ENCODE peak calls at places on chromosome 5, in six cellular contexts. P is stomach, E is IMR-90, F is body of pancreas, D is transverse colon, Z is ovary. L is an unnamed sample.
A peak's percentile ranks its signal among the peaks of the same experiment; 100 is the strongest.

GRCh38 chr5:92391-93220 is 638 bp downstream of the PLEKHG4B start:
- DNase-seq in Z (no peak), F (no peak), E (no peak), D (no peak), P (no peak), L (no peak)

GRCh38 chr5:172731286-172732073 is 39.5 kb downstream of the DUSP1 start:
- DNase-seq in E (no peak), D (no peak), P (peak; percentile 83), Z (no peak), F (peak; percentile 96), L (no peak)

GRCh38 chr5:138111937-138112336 is 27.3 kb downstream of the NME5 start:
- DNase-seq in Z (no peak), F (no peak), E (peak; percentile 8), P (no peak), D (no peak), L (no peak)

GRCh38 chr5:137310051-137310730 is 188.9 kb downstream of the SPOCK1 start:
- DNase-seq in Z (no peak), F (no peak), P (no peak), D (no peak), E (peak; percentile 93), L (no peak)

GRCh38 chr5:124952079-124952478 is 205.6 kb upstream of the ZNF608 start:
- DNase-seq in D (peak; percentile 57), Z (no peak), P (peak; percentile 46), F (peak; percentile 30), E (peak; percentile 38), L (no peak)

GRCh38 chr5:10726913-10727517 is 34.0 kb downstream of the DAP start:
- DNase-seq in F (no peak), D (no peak), P (no peak), E (no peak), Z (no peak), L (no peak)

GRCh38 chr5:21419383-21419782 is 1431.4 kb upstream of the CDH18 start:
- DNase-seq in P (no peak), E (no peak), D (no peak), Z (no peak), F (no peak), L (no peak)

GRCh38 chr5:26060212-26060611 is 978.2 kb downstream of the CDH9 start:
- DNase-seq in P (no peak), D (no peak), Z (no peak), E (no peak), F (no peak), L (no peak)

GRCh38 chr5:172833691-172834569 is at the start of gene ERGIC1:
- DNase-seq in P (peak; percentile 90), Z (peak; percentile 86), E (peak; percentile 78), D (peak; percentile 91), F (peak; percentile 88), L (no peak)

GRCh38 chr5:36665638-36666037 is 59.2 kb downstream of the SLC1A3 start:
- DNase-seq in F (no peak), D (no peak), P (no peak), E (no peak), Z (no peak), L (no peak)

GRCh38 chr5:99169309-99169708 is 240.5 kb upstream of the CHD1 start:
- DNase-seq in D (no peak), P (no peak), F (no peak), Z (no peak), E (no peak), L (no peak)

GRCh38 chr5:20230010-20230409 is 242.0 kb upstream of the CDH18 start:
- DNase-seq in Z (no peak), E (no peak), F (no peak), P (no peak), D (no peak), L (no peak)

GRCh38 chr5:127022846-127023245 is 7.5 kb downstream of the MARCHF3 start:
- DNase-seq in Z (no peak), D (no peak), E (no peak), P (no peak), F (no peak), L (no peak)

GRCh38 chr5:154646841-154647759 is 108.1 kb upstream of the LARP1 start:
- DNase-seq in F (peak; percentile 90), Z (peak; percentile 47), D (peak; percentile 78), P (peak; percentile 81), E (peak; percentile 12), L (no peak)

GRCh38 chr5:180336234-180337020 is 16.7 kb downstream of the GFPT2 start:
- DNase-seq in Z (no peak), E (no peak), F (peak; percentile 41), D (no peak), P (no peak), L (no peak)

GRCh38 chr5:145978672-145979071 is 42.3 kb downstream of the SH3RF2 start:
- DNase-seq in D (peak; percentile 66), F (peak; percentile 57), Z (no peak), E (no peak), P (peak; percentile 71), L (no peak)

GRCh38 chr5:140402258-140403074 is 833 bp downstream of the ANKHD1 start:
- DNase-seq in F (peak; percentile 32), P (peak; percentile 33), E (peak; percentile 29), Z (no peak), D (peak; percentile 36), L (peak; percentile 23)

GRCh38 chr5:166977916-166978434 is 1313.5 kb upstream of the WWC1 start:
- DNase-seq in F (no peak), Z (no peak), D (no peak), E (no peak), P (no peak), L (no peak)

GRCh38 chr5:1819458-1819857 is 18.3 kb downstream of the NDUFS6 start:
- DNase-seq in F (no peak), Z (no peak), P (no peak), D (no peak), E (no peak), L (no peak)

GRCh38 chr5:144275329-144275728 is 104.7 kb downstream of the KCTD16 start:
- DNase-seq in F (no peak), P (no peak), E (no peak), D (no peak), Z (no peak), L (no peak)

GRCh38 chr5:100803391-100803790 is 99.7 kb downstream of the ST8SIA4 start:
- DNase-seq in D (no peak), F (peak; percentile 65), Z (no peak), P (no peak), E (peak; percentile 44), L (no peak)

GRCh38 chr5:172420215-172420934 is 34.0 kb downstream of the SH3PXD2B start:
- DNase-seq in D (peak; percentile 89), F (peak; percentile 92), Z (peak; percentile 71), E (peak; percentile 94), P (peak; percentile 64), L (no peak)

GRCh38 chr5:135448071-135448704 is 1.0 kb upstream of the DCANP1 start:
- DNase-seq in Z (no peak), D (no peak), E (no peak), F (no peak), P (no peak), L (no peak)

GRCh38 chr5:81850494-81850893 is 99.6 kb upstream of the SSBP2 start:
- DNase-seq in E (peak; percentile 43), F (no peak), P (no peak), D (no peak), Z (no peak), L (no peak)

GRCh38 chr5:81853005-81853357 is 102.1 kb upstream of the SSBP2 start:
- DNase-seq in D (no peak), E (no peak), P (no peak), F (no peak), Z (no peak), L (no peak)

GRCh38 chr5:81852277-81853004 is 101.5 kb upstream of the SSBP2 start:
- DNase-seq in E (peak; percentile 34), F (peak; percentile 24), P (no peak), Z (peak; percentile 60), D (peak; percentile 14), L (no peak)

GRCh38 chr5:81850932-81851331 is 100.0 kb upstream of the SSBP2 start:
- DNase-seq in E (no peak), Z (no peak), D (no peak), P (no peak), F (no peak), L (no peak)

GRCh38 chr5:81851481-81852178 is 100.7 kb upstream of the SSBP2 start:
- DNase-seq in E (peak; percentile 94), Z (peak; percentile 98), P (peak; percentile 96), F (peak; percentile 96), D (peak; percentile 97), L (peak; percentile 62)
- TF ChIP-seq POLR2A in E (no peak), Z (no peak), P (no peak), F (peak; percentile 71), D (peak; percentile 62), L (no peak)

GRCh38 chr5:170126061-170126460 is 20.4 kb downstream of the FOXI1 start:
- DNase-seq in E (no peak), D (no peak), P (no peak), F (no peak), Z (no peak), L (no peak)

GRCh38 chr5:170131235-170131634 is 25.5 kb downstream of the FOXI1 start:
- DNase-seq in Z (no peak), P (no peak), E (no peak), F (no peak), D (no peak), L (no peak)

GRCh38 chr5:170121321-170121720 is 15.6 kb downstream of the FOXI1 start:
- DNase-seq in Z (no peak), P (no peak), E (peak; percentile 56), F (no peak), D (no peak), L (no peak)

GRCh38 chr5:170126626-170127025 is 20.9 kb downstream of the FOXI1 start:
- DNase-seq in P (no peak), E (no peak), D (no peak), Z (no peak), F (no peak), L (no peak)
- H3K36me3 ChIP-seq in P (no peaks in the 10 kb centered on the region), E (no peaks in the 10 kb centered on the region), D (no peaks in the 10 kb centered on the region), Z (no peaks in the 10 kb centered on the region), F (no peaks in the 10 kb centered on the region), L (no peaks in the 10 kb centered on the region)

DNA sequence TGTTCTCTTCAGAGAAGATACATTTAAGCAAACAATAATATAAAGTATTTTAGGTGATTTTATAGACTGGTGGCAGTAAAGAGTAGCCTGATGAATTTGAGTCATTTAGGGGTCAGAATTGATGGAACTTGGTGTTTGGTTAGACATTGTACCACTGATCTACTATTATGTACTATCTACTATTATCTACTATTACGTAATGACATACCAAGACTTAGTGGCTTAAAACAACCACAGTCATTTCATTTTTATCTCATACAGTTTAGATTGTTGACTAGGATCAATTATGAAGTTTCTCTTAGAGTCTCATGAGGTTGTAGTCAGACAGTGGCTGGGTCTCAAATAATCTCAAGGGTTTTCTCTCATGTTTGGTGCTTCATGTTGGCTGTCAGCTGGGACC is 54.0 kb downstream of the PPIP5K2 start:
- DNase-seq in D (no peak), F (no peak), Z (no peak), P (no peak), E (no peak), L (no peak)
- TF ChIP-seq POLR2A in D (no peak), F (no peak), Z (no peak), P (no peak), E (no peak), L (no peak)

GRCh38 chr5:91850031-91850430 is 466.9 kb upstream of the ARRDC3 start:
- DNase-seq in E (peak; percentile 3), Z (no peak), D (no peak), P (no peak), F (no peak), L (no peak)
- H3K36me3 ChIP-seq in E (no peaks in the 10 kb centered on the region), Z (no peaks in the 10 kb centered on the region), D (no peaks in the 10 kb centered on the region), P (no peaks in the 10 kb centered on the region), F (no peaks in the 10 kb centered on the region), L (no peaks in the 10 kb centered on the region)

GRCh38 chr5:68290260-68290674 is 74.7 kb downstream of the PIK3R1 start:
- DNase-seq in D (peak; percentile 53), Z (peak; percentile 56), F (peak; percentile 45), P (peak; percentile 52), E (peak; percentile 54), L (no peak)
- TF ChIP-seq POLR2A in D (no peak), Z (no peak), F (no peak), P (no peak), E (no peak), L (no peak)

GRCh38 chr5:75384218-75384617 is 47.2 kb downstream of the HMGCR start:
- DNase-seq in P (no peak), E (no peak), F (no peak), Z (no peak), D (no peak), L (no peak)
- H3K36me3 ChIP-seq in P (peaks cover 97% of the 10 kb centered on the region), E (peaks cover 15% of the 10 kb centered on the region), F (peaks cover 16% of the 10 kb centered on the region), Z (no peaks in the 10 kb centered on the region), D (no peaks in the 10 kb centered on the region), L (peaks cover 99% of the 10 kb centered on the region)